ENCODE peak calls at places on chromosomes 4 and X, in eight cellular contexts. S is body of pancreas, D is fibroblast of lung, H is esophagus squamous epithelium, Y is stomach, T is lower lobe of right lung, R is BE2C, X is IMR-90. P is an unnamed sample.

GRCh38 chrX:6778547-6779231 is 243.8 kb upstream of the VCX3A start:
- DNase-seq in S (peak; percentile 8), D (no peak), H (no peak), Y (no peak), T (no peak), R (no peak), X (no peak), P (peak; percentile 78)

GRCh38 chr4:10461091-10461849 is 4.0 kb upstream of the ZNF518B start:
- DNase-seq in S (peak; percentile 22), D (peak; percentile 55), H (no peak), Y (peak; percentile 62), T (peak; percentile 82), R (peak; percentile 63), X (peak; percentile 57), P (peak; percentile 47)

GRCh38 chrX:19674041-19674769 is 158.9 kb upstream of the MAP3K15 start:
- DNase-seq in S (no peak), D (no peak), H (no peak), Y (no peak), T (no peak), R (no peak), X (no peak), P (no peak)

GRCh38 chr4:64584981-64585557 is 175.8 kb upstream of the TECRL start:
- DNase-seq in S (peak; percentile 21), D (peak; percentile 36), H (no peak), Y (no peak), T (no peak), R (peak; percentile 46), X (peak; percentile 6), P (peak; percentile 47)

GRCh38 chr4:56430203-56430602 is 5.2 kb downstream of the PPAT start:
- DNase-seq in S (no peak), D (no peak), H (no peak), Y (no peak), T (no peak), R (no peak), X (no peak), P (no peak)

GRCh38 chr4:22794731-22795130 is 102.0 kb downstream of the GBA3 start:
- DNase-seq in S (no peak), D (no peak), H (no peak), Y (no peak), T (no peak), R (no peak), X (no peak), P (no peak)

GRCh38 chrX:23855569-23855968 is 52.2 kb downstream of the APOO start:
- DNase-seq in S (no peak), D (no peak), H (no peak), Y (no peak), T (no peak), R (no peak), X (no peak), P (no peak)

GRCh38 chr4:125432078-125432477 is 117.3 kb downstream of the FAT4 start:
- DNase-seq in S (no peak), D (peak; percentile 46), H (no peak), Y (no peak), T (no peak), R (peak; percentile 36), X (peak; percentile 20), P (no peak)

GRCh38 chrX:112147206-112147605 is 64.6 kb upstream of the TRPC5 start:
- DNase-seq in S (peak; percentile 2), D (no peak), H (no peak), Y (no peak), T (no peak), R (peak; percentile 15), X (peak; percentile 29), P (peak; percentile 49)

GRCh38 chr4:990746-991367 is 2.3 kb downstream of the SLC26A1 start:
- DNase-seq in S (no peak), D (no peak), H (no peak), Y (no peak), T (no peak), R (no peak), X (no peak), P (no peak)

GRCh38 chr4:99504804-99505502 is 5.9 kb upstream of the C4orf17 start:
- DNase-seq in S (no peak), D (no peak), H (no peak), Y (no peak), T (no peak), R (peak; percentile 33), X (no peak), P (no peak)

GRCh38 chr4:165158762-165159161 is 46.1 kb upstream of the TMEM192 start:
- DNase-seq in S (no peak), D (no peak), H (no peak), Y (no peak), T (no peak), R (no peak), X (no peak), P (no peak)

GRCh38 chr4:105859233-105859632 is 36.0 kb upstream of the NPNT start:
- DNase-seq in S (no peak), D (peak; percentile 83), H (no peak), Y (no peak), T (no peak), R (no peak), X (peak; percentile 79), P (no peak)

GRCh38 chr4:15912236-15912635 is 26.3 kb downstream of the FGFBP1 start:
- DNase-seq in S (no peak), D (no peak), H (no peak), Y (no peak), T (no peak), R (no peak), X (no peak), P (no peak)

GRCh38 chr4:99755223-99755944 is 61.2 kb upstream of the DAPP1 start:
- DNase-seq in S (no peak), D (peak; percentile 51), H (no peak), Y (no peak), T (no peak), R (no peak), X (peak; percentile 20), P (no peak)

GRCh38 chr4:137635108-137635507 is 102.8 kb upstream of the PCDH18 start:
- DNase-seq in S (no peak), D (peak; percentile 93), H (no peak), Y (no peak), T (no peak), R (no peak), X (peak; percentile 78), P (no peak)

GRCh38 chr4:157294575-157294974 is 74.0 kb downstream of the GRIA2 start:
- DNase-seq in S (no peak), D (no peak), H (no peak), Y (no peak), T (no peak), R (no peak), X (no peak), P (no peak)

DNA sequence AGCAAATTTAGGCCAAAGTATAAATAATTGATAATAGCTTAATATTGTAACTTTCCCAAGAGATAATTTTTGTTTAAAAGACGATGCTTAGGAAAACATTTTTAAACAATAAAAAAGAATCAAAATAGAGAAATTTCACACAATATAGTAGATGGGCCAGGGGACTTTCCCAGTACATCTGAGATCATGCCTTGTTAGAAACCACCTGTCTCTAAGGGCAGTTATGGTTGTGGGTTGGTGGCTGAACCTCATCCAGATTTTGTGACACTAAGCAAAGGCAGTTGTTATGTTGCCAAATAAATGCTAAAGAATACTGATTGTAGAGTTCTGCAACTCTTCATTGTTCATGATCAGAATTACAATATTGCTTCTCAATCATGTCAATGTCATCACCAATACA is 270.6 kb downstream of the BANK1 start:
- DNase-seq in S (no peak), D (no peak), H (no peak), Y (no peak), T (no peak), R (no peak), X (no peak), P (no peak)
- H3K4me1 ChIP-seq in S (no peaks in the 10 kb centered on the region), D (no peaks in the 10 kb centered on the region), H (no peaks in the 10 kb centered on the region), Y (no peaks in the 10 kb centered on the region), T (no peaks in the 10 kb centered on the region), R (no peaks in the 10 kb centered on the region), X (no peaks in the 10 kb centered on the region), P (no peaks in the 10 kb centered on the region)

GRCh38 chr4:13989496-13989895 is 362.0 kb upstream of the BOD1L1 start:
- DNase-seq in S (no peak), D (peak; percentile 38), H (no peak), Y (no peak), T (no peak), R (no peak), X (no peak), P (no peak)

GRCh38 chr4:13988347-13989265 is 361.1 kb upstream of the BOD1L1 start:
- DNase-seq in S (peak; percentile 28), D (peak; percentile 98), H (no peak), Y (no peak), T (no peak), R (no peak), X (peak; percentile 97), P (no peak)

GRCh38 chr4:13992975-13993495 is 365.5 kb upstream of the BOD1L1 start:
- DNase-seq in S (no peak), D (peak; percentile 14), H (no peak), Y (no peak), T (no peak), R (no peak), X (no peak), P (no peak)

GRCh38 chr4:13992041-13992440 is 364.5 kb upstream of the BOD1L1 start:
- DNase-seq in S (no peak), D (no peak), H (no peak), Y (no peak), T (no peak), R (no peak), X (no peak), P (no peak)

GRCh38 chr4:13990596-13991589 is 363.4 kb upstream of the BOD1L1 start:
- DNase-seq in S (peak; percentile 72), D (peak; percentile 37), H (no peak), Y (peak; percentile 26), T (no peak), R (no peak), X (peak; percentile 25), P (no peak)
- H3K4me3 ChIP-seq in S (no peak overlapping the region), D (no peak overlapping the region), H (no peak overlapping the region), Y (no peak overlapping the region), T (no peak overlapping the region), R (no peak overlapping the region), X (no peak overlapping the region), P (no peak overlapping the region)

DNA sequence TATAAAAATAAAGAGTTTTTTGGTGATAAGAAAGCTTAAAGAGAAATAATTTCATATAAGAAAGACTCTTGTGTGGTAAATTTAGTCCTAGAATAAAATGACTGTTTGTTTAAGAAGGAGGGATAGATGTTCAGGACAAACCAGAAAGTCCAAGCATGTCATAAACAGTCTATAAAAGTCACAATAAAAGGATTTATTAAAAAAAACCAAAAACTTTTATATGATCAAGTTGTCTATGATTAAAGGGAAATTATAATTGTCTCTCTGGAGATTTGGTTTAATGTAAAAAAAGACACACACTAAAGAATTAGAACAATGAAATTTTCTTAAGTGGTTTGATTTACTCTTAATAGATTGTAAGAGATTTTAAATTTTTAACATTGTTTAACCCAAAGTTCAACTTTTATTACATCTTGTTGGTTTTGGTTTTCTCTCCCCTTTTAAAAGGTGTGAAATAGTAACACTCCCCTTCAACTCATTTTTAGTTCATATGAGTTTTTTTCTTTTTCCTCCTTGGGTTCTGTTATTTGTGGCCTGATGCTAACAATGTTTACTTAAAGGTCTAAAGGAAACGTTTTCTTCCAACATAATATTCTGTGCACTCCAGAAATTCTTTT is 89.7 kb downstream of the PDHA2 start:
- DNase-seq in S (no peak), D (no peak), H (no peak), Y (no peak), T (no peak), R (no peak), X (no peak), P (no peak)
- H3K9me3 ChIP-seq in S (no peaks in the 10 kb centered on the region), D (no peaks in the 10 kb centered on the region), H (peaks cover 5% of the 10 kb centered on the region), Y (no peaks in the 10 kb centered on the region), T (peaks cover 27% of the 10 kb centered on the region), R (peaks cover 4% of the 10 kb centered on the region), X (peaks cover 6% of the 10 kb centered on the region), P (peaks cover 2% of the 10 kb centered on the region)

GRCh38 chr4:81049310-81049709 is 18.8 kb downstream of the BMP3 start:
- DNase-seq in S (no peak), D (no peak), H (no peak), Y (no peak), T (no peak), R (no peak), X (no peak), P (no peak)
- H3K4me1 ChIP-seq in S (no peaks in the 10 kb centered on the region), D (no peaks in the 10 kb centered on the region), H (no peaks in the 10 kb centered on the region), Y (no peaks in the 10 kb centered on the region), T (no peaks in the 10 kb centered on the region), R (no peaks in the 10 kb centered on the region), X (no peaks in the 10 kb centered on the region), P (no peaks in the 10 kb centered on the region)